ENCODE peak calls at places on chromosomes 12 and 14, in four cellular contexts. K is hippocampal formation, H is putamen, Y is mucosa of descending colon. F is an unnamed sample.

GRCh38 chr14:68824517-68825347 is 31.9 kb upstream of the ZFP36L1 start:
- DNase-seq in K (peak; percentile 67), Y (peak; percentile 87), H (peak; percentile 53), F (peak; percentile 65)

GRCh38 chr12:46153267-46153872 is 115.5 kb downstream of the SLC38A1 start:
- DNase-seq in H (no peak), Y (no peak), K (no peak), F (peak; percentile 26)

GRCh38 chr12:108516511-108517275 is 1.6 kb downstream of the FICD start:
- DNase-seq in K (no peak), Y (no peak), H (no peak), F (no peak)

GRCh38 chr12:2693980-2694379 is 100.8 kb upstream of the FKBP4 start:
- DNase-seq in H (no peak), Y (no peak), K (no peak), F (no peak)

GRCh38 chr12:112963227-112963861 is 15.0 kb upstream of the OAS2 start:
- DNase-seq in K (no peak), Y (no peak), H (peak; percentile 7), F (no peak)

GRCh38 chr14:41609704-41610183 is 3.1 kb downstream of the LRFN5 start:
- DNase-seq in K (peak; percentile 26), H (peak; percentile 64), Y (peak; percentile 54), F (no peak)

GRCh38 chr12:38648813-38649212 is 256.6 kb downstream of the CPNE8 start:
- DNase-seq in H (no peak), K (no peak), Y (no peak), F (no peak)

GRCh38 chr12:120453977-120454376 is 7.7 kb downstream of the GATC start:
- DNase-seq in Y (no peak), H (no peak), K (no peak), F (peak; percentile 39)

GRCh38 chr12:10339441-10339840 is 31.8 kb downstream of the KLRD1 start:
- DNase-seq in Y (no peak), H (no peak), K (no peak), F (no peak)

GRCh38 chr12:109760031-109760929 is 46.7 kb downstream of the FAM222A start:
- DNase-seq in K (no peak), H (no peak), Y (no peak), F (peak; percentile 52)

GRCh38 chr14:85943187-85943586 is 413.2 kb downstream of the FLRT2 start:
- DNase-seq in Y (no peak), H (no peak), K (no peak), F (no peak)

GRCh38 chr14:30573203-30573814 is 14.4 kb downstream of the G2E3 start:
- DNase-seq in Y (no peak), K (no peak), H (no peak), F (no peak)

GRCh38 chr12:19431407-19432308 is 7.6 kb upstream of the AEBP2 start:
- DNase-seq in H (no peak), K (no peak), Y (no peak), F (no peak)

GRCh38 chr14:22524105-22524783 is 64.8 kb downstream of the DAD1 start:
- DNase-seq in H (no peak), K (no peak), Y (no peak), F (peak; percentile 22)

GRCh38 chr14:86646688-86647687 is 1117.0 kb downstream of the FLRT2 start:
- DNase-seq in H (no peak), Y (no peak), K (no peak), F (no peak)

GRCh38 chr12:124716208-124717141 is 147.2 kb downstream of the SCARB1 start:
- DNase-seq in Y (no peak), K (no peak), H (no peak), F (no peak)

GRCh38 chr12:65682145-65682544 is 142.1 kb upstream of the HMGA2 start:
- DNase-seq in K (no peak), Y (no peak), H (no peak), F (no peak)

GRCh38 chr12:40727774-40728483 is 35.7 kb downstream of the CNTN1 start:
- DNase-seq in K (no peak), H (no peak), Y (no peak), F (no peak)

GRCh38 chr12:111274820-111275219 is 94.1 kb downstream of the PHETA1 start:
- DNase-seq in K (no peak), Y (no peak), H (no peak), F (no peak)

GRCh38 chr12:51318846-51319570 is 5.0 kb downstream of the BIN2 start:
- DNase-seq in Y (no peak), H (no peak), K (no peak), F (peak; percentile 49)

GRCh38 chr14:36583242-36584166 is 1.1 kb upstream of the NKX2-8 start:
- DNase-seq in Y (no peak), K (no peak), H (no peak), F (no peak)

GRCh38 chr14:26719514-26719913 is 121.7 kb upstream of the NOVA1 start:
- DNase-seq in K (no peak), Y (no peak), H (no peak), F (no peak)

GRCh38 chr12:83276904-83277303 is 590.2 kb downstream of the TMTC2 start:
- DNase-seq in Y (no peak), H (no peak), K (no peak), F (no peak)

GRCh38 chr14:102882233-102882906 is 40.1 kb upstream of the AMN start:
- DNase-seq in H (no peak), Y (no peak), K (no peak), F (no peak)

GRCh38 chr12:3242199-3242863 is 165.2 kb downstream of the TSPAN9 start:
- DNase-seq in H (no peak), Y (no peak), K (no peak), F (peak; percentile 27)

GRCh38 chr12:54220092-54220557 is 31.3 kb upstream of the SMUG1 start:
- DNase-seq in H (peak; percentile 71), K (peak; percentile 64), Y (no peak), F (peak; percentile 56)

GRCh38 chr12:107779077-107779840 is 4.8 kb downstream of the ASCL4 start:
- DNase-seq in K (no peak), Y (no peak), H (peak; percentile 13), F (no peak)

F was measured in small intestine.